ENCODE peak calls at places on chromosomes 5 and 9, in nine cellular contexts. L is suprapubic skin, R is heart left ventricle, K is IMR-90, X is body of pancreas, P is stomach, D is transverse colon, I is uterus, S is tibial nerve. N is an unnamed sample.

GRCh38 chr5:151627650-151628049 is 36.5 kb upstream of the FAT2 start:
- DNase-seq in L (no peak), R (no peak), K (peak; percentile 18), X (no peak), P (no peak), D (no peak), I (no peak), S (no peak), N (no peak)

GRCh38 chr9:74277532-74277931 is 219.6 kb upstream of the RORB start:
- DNase-seq in L (no peak), R (no peak), K (no peak), X (no peak), P (no peak), D (no peak), I (no peak), S (no peak), N (no peak)

GRCh38 chr9:76877961-76878360 is 28.0 kb downstream of the PRUNE2 start:
- DNase-seq in L (no peak), R (no peak), K (no peak), X (no peak), P (no peak), D (no peak), I (no peak), S (no peak), N (no peak)

GRCh38 chr5:170941788-170942187 is 80.0 kb downstream of the RANBP17 start:
- DNase-seq in L (no peak), R (no peak), K (no peak), X (no peak), P (no peak), D (no peak), I (no peak), S (no peak), N (no peak)

GRCh38 chr5:71645030-71645429 is 57.9 kb downstream of the MCCC2 start:
- DNase-seq in L (no peak), R (no peak), K (no peak), X (no peak), P (no peak), D (no peak), I (no peak), S (no peak), N (no peak)

GRCh38 chr5:15023846-15024245 is 152.3 kb upstream of the ANKH start:
- DNase-seq in L (no peak), R (no peak), K (no peak), X (no peak), P (no peak), D (no peak), I (no peak), S (no peak), N (no peak)

GRCh38 chr9:98692392-98692791 is 16.3 kb downstream of the GABBR2 start:
- DNase-seq in L (no peak), R (no peak), K (no peak), X (no peak), P (no peak), D (no peak), I (no peak), S (no peak), N (no peak)

GRCh38 chr9:93893899-93894690 is 61.1 kb downstream of the BARX1 start:
- DNase-seq in L (peak; percentile 45), R (peak; percentile 11), K (no peak), X (peak; percentile 92), P (peak; percentile 67), D (peak; percentile 49), I (no peak), S (no peak), N (peak; percentile 13)

GRCh38 chr9:19934301-19934868 is 145.5 kb upstream of the SLC24A2 start:
- DNase-seq in L (peak; percentile 67), R (peak; percentile 33), K (peak; percentile 1), X (peak; percentile 53), P (peak; percentile 32), D (peak; percentile 17), I (no peak), S (peak; percentile 17), N (peak; percentile 19)

GRCh38 chr5:136058031-136058971 is 29.5 kb downstream of the TGFBI start:
- DNase-seq in L (no peak), R (peak; percentile 69), K (peak; percentile 100), X (peak; percentile 26), P (peak; percentile 47), D (peak; percentile 54), I (peak; percentile 78), S (peak; percentile 28), N (peak; percentile 67)

GRCh38 chr9:38385896-38386295 is 6.6 kb upstream of the ALDH1B1 start:
- DNase-seq in L (peak; percentile 7), R (no peak), K (no peak), X (no peak), P (no peak), D (no peak), I (no peak), S (no peak), N (no peak)

GRCh38 chr9:12819436-12820185 is 44.8 kb downstream of the LURAP1L start:
- DNase-seq in L (no peak), R (no peak), K (no peak), X (peak; percentile 44), P (no peak), D (peak; percentile 19), I (no peak), S (no peak), N (no peak)

GRCh38 chr5:122757268-122757667 is 17.6 kb upstream of the SNX2 start:
- DNase-seq in L (no peak), R (no peak), K (no peak), X (no peak), P (no peak), D (no peak), I (no peak), S (no peak), N (no peak)

GRCh38 chr9:127828262-127829031 is 25.8 kb downstream of the FPGS start:
- DNase-seq in L (peak; percentile 94), R (peak; percentile 92), K (peak; percentile 51), X (peak; percentile 85), P (peak; percentile 80), D (peak; percentile 79), I (peak; percentile 92), S (peak; percentile 91), N (peak; percentile 97)
- TF ChIP-seq POLR2A in L (no peak), R (no peak), K (no peak), X (peak; percentile 65), P (no peak), D (peak; percentile 57), I (peak; percentile 87), S (peak; percentile 79), N (peak; percentile 78)

DNA sequence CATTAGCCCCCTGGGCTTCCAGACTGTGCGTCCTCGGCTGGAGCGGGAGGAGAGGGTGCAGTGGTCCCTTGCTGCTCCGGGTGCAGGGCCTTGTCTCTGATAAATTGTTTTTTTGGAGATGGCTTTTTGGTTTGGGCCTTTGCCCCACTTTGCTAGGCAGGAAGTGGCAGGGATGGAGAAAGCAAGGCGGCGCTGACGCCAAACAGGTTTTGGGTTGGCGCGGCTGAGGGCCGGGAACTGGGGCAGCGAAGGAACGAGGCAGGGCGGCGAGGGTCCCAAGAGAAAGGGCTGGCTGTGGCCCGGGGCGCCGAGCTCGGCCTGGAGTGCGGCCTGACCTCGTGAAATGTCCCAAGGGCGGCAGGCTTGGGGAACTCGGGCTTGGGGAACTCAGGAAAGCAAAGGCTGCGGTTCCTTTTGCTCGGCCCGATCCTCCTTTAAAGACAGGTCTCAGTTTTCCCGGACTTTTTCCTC is 4.1 kb downstream of the LHX2 start:
- DNase-seq in L (peak; percentile 46), R (no peak), K (no peak), X (no peak), P (no peak), D (no peak), I (no peak), S (no peak), N (no peak)
- H3K27me3 ChIP-seq in L (peaks cover 100% of the 10 kb centered on the region), R (peaks cover 100% of the 10 kb centered on the region), K (peaks cover 95% of the 10 kb centered on the region), X (no peaks in the 10 kb centered on the region), P (peaks cover 81% of the 10 kb centered on the region), D (peaks cover 100% of the 10 kb centered on the region), I (peaks cover 66% of the 10 kb centered on the region), S (peaks cover 99% of the 10 kb centered on the region), N (peaks cover 11% of the 10 kb centered on the region)

GRCh38 chr5:130065617-130066016 is 161.4 kb downstream of the CHSY3 start:
- DNase-seq in L (no peak), R (no peak), K (no peak), X (no peak), P (no peak), D (no peak), I (no peak), S (no peak), N (no peak)
- H3K4me1 ChIP-seq in L (no peaks in the 10 kb centered on the region), R (no peaks in the 10 kb centered on the region), K (no peaks in the 10 kb centered on the region), X (no peaks in the 10 kb centered on the region), P (no peaks in the 10 kb centered on the region), D (no peaks in the 10 kb centered on the region), I (no peaks in the 10 kb centered on the region), S (no peaks in the 10 kb centered on the region), N (no peaks in the 10 kb centered on the region)

GRCh38 chr5:116534988-116535387 is 39.6 kb downstream of the SEMA6A start:
- DNase-seq in L (no peak), R (no peak), K (no peak), X (no peak), P (no peak), D (no peak), I (no peak), S (no peak), N (no peak)
- TF ChIP-seq POLR2A in L (no peak), R (no peak), K (no peak), X (no peak), P (no peak), D (no peak), I (no peak), S (no peak), N (no peak)

GRCh38 chr9:129783516-129784361 is 19.2 kb upstream of the TOR1B start:
- DNase-seq in L (peak; percentile 85), R (peak; percentile 71), K (peak; percentile 75), X (peak; percentile 77), P (peak; percentile 73), D (peak; percentile 75), I (peak; percentile 70), S (peak; percentile 57), N (peak; percentile 70)
- H3K27me3 ChIP-seq in L (no peaks in the 10 kb centered on the region), R (no peaks in the 10 kb centered on the region), K (peaks cover 10% of the 10 kb centered on the region), X (no peaks in the 10 kb centered on the region), P (no peaks in the 10 kb centered on the region), D (peaks cover 13% of the 10 kb centered on the region), I (no peaks in the 10 kb centered on the region), S (no peaks in the 10 kb centered on the region), N (no peaks in the 10 kb centered on the region)

GRCh38 chr5:18024542-18024941 is 390.3 kb downstream of the TAF11L14 start:
- DNase-seq in L (no peak), R (no peak), K (no peak), X (no peak), P (no peak), D (no peak), I (no peak), S (no peak), N (no peak)
- H3K4me1 ChIP-seq in L (no peaks in the 10 kb centered on the region), R (no peaks in the 10 kb centered on the region), K (no peaks in the 10 kb centered on the region), X (no peaks in the 10 kb centered on the region), P (no peaks in the 10 kb centered on the region), D (no peaks in the 10 kb centered on the region), I (no peaks in the 10 kb centered on the region), S (no peaks in the 10 kb centered on the region), N (no peaks in the 10 kb centered on the region)

GRCh38 chr9:79671558-79671957 is 99.8 kb downstream of the TLE4 start:
- DNase-seq in L (no peak), R (no peak), K (peak; percentile 47), X (no peak), P (no peak), D (no peak), I (no peak), S (no peak), N (no peak)
- TF ChIP-seq POLR2A in L (no peak), R (no peak), K (no peak), X (no peak), P (no peak), D (no peak), I (no peak), S (no peak), N (no peak)

GRCh38 chr9:982660-983240 is 6.3 kb downstream of the DMRT3 start:
- DNase-seq in L (no peak), R (no peak), K (peak; percentile 4), X (no peak), P (no peak), D (no peak), I (no peak), S (no peak), N (no peak)
- H3K27me3 ChIP-seq in L (peaks cover 87% of the 10 kb centered on the region), R (peaks cover 70% of the 10 kb centered on the region), K (peaks cover 44% of the 10 kb centered on the region), X (no peaks in the 10 kb centered on the region), P (peaks cover 21% of the 10 kb centered on the region), D (peaks cover 100% of the 10 kb centered on the region), I (no peaks in the 10 kb centered on the region), S (peaks cover 94% of the 10 kb centered on the region), N (no peaks in the 10 kb centered on the region)

N was measured in ovary.